ENCODE peak calls at places on chromosomes 7 and 10, in seven cellular contexts. X is tibial artery, G is esophagus squamous epithelium, C is body of pancreas, W is dorsolateral prefrontal cortex, J is left ventricle myocardium inferior, N is SK-N-SH. L is an unnamed sample.

GRCh38 chr10:100867564-100867963 is 45.2 kb upstream of the SLF2 start:
- DNase-seq in X (no peak), N (no peak), J (no peak), G (no peak), W (no peak), C (no peak), L (no peak)

GRCh38 chr10:34723746-34724145 is 91.3 kb downstream of the PARD3 start:
- DNase-seq in J (no peak), N (peak; percentile 47), W (no peak), G (no peak), X (peak; percentile 38), C (peak; percentile 66), L (peak; percentile 61)

GRCh38 chr7:38512704-38513103 is 118.5 kb downstream of the AMPH start:
- DNase-seq in X (no peak), N (no peak), C (no peak), W (no peak), G (no peak), J (no peak), L (no peak)

GRCh38 chr10:78623577-78624215 is 445.1 kb upstream of the ZMIZ1 start:
- DNase-seq in G (no peak), X (no peak), J (no peak), C (no peak), W (no peak), N (no peak), L (peak; percentile 62)

GRCh38 chr7:44375926-44376342 is 50.5 kb upstream of the CAMK2B start:
- DNase-seq in N (no peak), W (no peak), J (no peak), X (no peak), G (no peak), C (no peak), L (no peak)

GRCh38 chr10:48491422-48492139 is 113.3 kb downstream of the ARHGAP22 start:
- DNase-seq in X (no peak), G (no peak), N (no peak), J (no peak), C (no peak), W (no peak), L (no peak)

GRCh38 chr10:34254596-34254995 is 560.5 kb downstream of the PARD3 start:
- DNase-seq in W (no peak), N (peak; percentile 28), J (no peak), C (no peak), X (no peak), G (no peak), L (peak; percentile 7)

GRCh38 chr7:130960208-130960988 is 226.4 kb upstream of the KLF14 start:
- DNase-seq in N (no peak), W (no peak), J (no peak), C (no peak), X (no peak), G (peak; percentile 14), L (peak; percentile 98)

GRCh38 chr10:49187950-49188761 is at the start of gene TMEM273:
- DNase-seq in J (peak; percentile 83), X (peak; percentile 69), C (peak; percentile 33), N (no peak), G (peak; percentile 32), W (peak; percentile 77), L (no peak)

GRCh38 chr10:71323407-71323806 is 4.3 kb downstream of the SLC29A3 start:
- DNase-seq in X (no peak), C (no peak), G (no peak), N (peak; percentile 54), W (no peak), J (no peak), L (peak; percentile 26)

GRCh38 chr7:88801046-88801445 is 5.5 kb upstream of the TEX47 start:
- DNase-seq in G (no peak), N (no peak), X (no peak), C (no peak), W (no peak), J (no peak), L (no peak)

GRCh38 chr7:48962821-48963505 is 38.6 kb downstream of the CDC14C start:
- DNase-seq in X (no peak), G (no peak), C (no peak), J (peak; percentile 19), W (no peak), N (no peak), L (no peak)

GRCh38 chr7:64131696-64132095 is 75.3 kb upstream of the ZNF735 start:
- DNase-seq in W (no peak), J (no peak), N (no peak), X (no peak), C (no peak), G (no peak), L (no peak)

DNA sequence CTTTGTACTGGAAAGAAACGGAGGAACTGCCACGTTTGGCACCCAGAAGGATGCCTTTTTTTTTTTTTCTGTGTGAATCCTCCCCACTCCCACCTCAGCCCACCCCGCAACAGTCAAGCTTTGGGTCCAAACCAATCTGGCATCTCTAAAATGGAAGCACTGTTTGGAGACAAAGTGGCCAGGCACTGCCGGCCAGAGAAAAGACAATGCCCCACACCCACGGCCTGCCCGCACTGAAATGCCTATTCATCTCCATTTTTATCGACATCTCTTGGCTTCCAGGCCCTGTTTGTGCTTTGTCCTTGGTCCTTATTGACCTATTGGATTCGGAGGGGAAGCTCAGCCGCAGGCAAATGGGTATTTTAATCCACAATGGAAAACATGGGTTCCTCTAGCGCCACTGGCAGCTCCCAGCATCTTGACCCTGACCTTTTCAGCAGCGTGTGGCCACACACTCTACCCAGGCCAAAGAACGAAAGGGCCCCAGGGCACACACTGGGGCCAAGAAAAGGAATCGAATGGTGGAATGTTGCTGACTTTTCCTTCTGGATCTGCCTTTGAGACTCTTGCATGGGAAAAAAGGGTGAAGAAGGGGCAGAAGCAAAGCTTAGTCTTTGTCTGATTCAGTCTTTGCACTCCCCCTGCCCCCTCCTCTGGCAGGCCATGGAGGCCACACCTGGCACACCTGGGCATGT is 162.6 kb upstream of the CDCA7L start:
- DNase-seq in X (no peak), G (no peak), J (no peak), N (no peak), C (no peak), W (peak; percentile 85), L (no peak)
- TF ChIP-seq CTCF in X (no peak), G (no peak), J (no peak), N (no peak), C (no peak), W (no peak), L (no peak)

GRCh38 chr10:59905066-59905734 is 1.2 kb downstream of the CCDC6 start:
- DNase-seq in X (peak; percentile 35), C (peak; percentile 63), G (no peak), J (no peak), N (peak; percentile 70), W (no peak), L (no peak)
- TF ChIP-seq CTCF in X (no peak), C (no peak), G (no peak), J (no peak), N (no peak), W (no peak), L (no peak)

GRCh38 chr7:142556745-142557144 is 192.5 kb upstream of the PRSS1 start:
- DNase-seq in X (peak; percentile 49), C (peak; percentile 71), J (no peak), G (no peak), W (no peak), N (peak; percentile 25), L (peak; percentile 98)
- TF ChIP-seq CTCF in X (no peak), C (peak; percentile 31), J (no peak), G (peak; percentile 43), W (no peak), N (peak; percentile 50), L (peak; percentile 60)

DNA sequence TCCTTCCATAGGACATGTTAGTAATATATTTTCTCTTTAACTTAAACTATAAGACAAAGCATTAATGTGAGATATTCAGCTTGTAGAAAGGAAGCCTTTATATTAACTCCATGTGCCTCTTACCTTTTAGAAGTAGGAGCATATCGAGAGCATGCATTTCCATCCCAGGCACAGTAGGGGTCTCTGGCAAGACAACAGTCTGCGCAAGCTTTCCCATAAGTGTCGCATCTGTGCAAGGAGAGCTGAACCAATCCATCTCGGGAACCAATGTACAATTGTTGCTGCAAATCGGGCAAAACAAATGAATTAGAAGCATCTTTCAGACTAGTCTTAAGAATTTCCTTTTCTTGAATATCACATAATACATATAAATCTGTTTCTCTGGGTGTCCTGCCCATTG is 171.9 kb downstream of the SEMA3D start:
- DNase-seq in N (no peak), J (no peak), C (no peak), X (no peak), G (no peak), W (no peak), L (no peak)
- TF ChIP-seq CTCF in N (peak; percentile 15), J (no peak), C (no peak), X (no peak), G (no peak), W (no peak), L (no peak)

GRCh38 chr10:84194424-84195043 is at the start of gene CDHR1:
- DNase-seq in X (no peak), N (peak; percentile 86), G (no peak), J (peak; percentile 46), C (peak; percentile 25), W (no peak), L (no peak)
- TF ChIP-seq CTCF in X (no peak), N (no peak), G (no peak), J (no peak), C (no peak), W (no peak), L (no peak)

GRCh38 chr10:73911553-73912004 is 647 bp downstream of the PLAU start:
- DNase-seq in N (no peak), G (no peak), W (no peak), J (no peak), X (no peak), C (no peak), L (no peak)

GRCh38 chr10:73908853-73909611 is 1.9 kb upstream of the PLAU start:
- DNase-seq in X (peak; percentile 68), G (no peak), C (no peak), W (no peak), J (peak; percentile 33), N (no peak), L (peak; percentile 99)

GRCh38 chr10:73910764-73911552 is at the start of gene PLAU:
- DNase-seq in W (no peak), N (peak; percentile 86), X (peak; percentile 58), J (peak; percentile 60), G (no peak), C (peak; percentile 47), L (no peak)

GRCh38 chr10:73909716-73910115 is 1.2 kb upstream of the PLAU start:
- DNase-seq in J (no peak), X (no peak), W (no peak), C (no peak), G (no peak), N (no peak), L (no peak)

DNA sequence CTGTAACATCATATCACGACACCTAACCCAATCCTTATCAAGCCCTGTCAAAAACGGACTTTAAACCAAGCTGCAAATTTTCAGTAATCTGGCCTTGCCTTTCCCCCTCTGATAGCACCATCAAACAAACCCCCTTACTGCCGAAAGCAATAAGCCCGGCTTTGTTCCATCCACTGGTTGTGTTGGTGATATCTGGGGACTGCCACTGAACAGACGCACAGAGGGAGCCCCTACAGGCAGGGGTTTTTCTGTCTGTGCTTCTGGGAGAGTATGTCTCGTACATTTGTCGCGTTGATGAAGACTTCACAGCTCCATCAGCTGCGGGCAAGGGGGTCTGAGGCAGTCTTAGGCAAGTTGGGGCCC is 550 bp upstream of the PLAU start:
- DNase-seq in J (no peak), N (peak; percentile 56), G (no peak), X (no peak), W (no peak), C (no peak), L (no peak)
- TF ChIP-seq CTCF in J (no peak), N (no peak), G (no peak), X (no peak), W (no peak), C (no peak), L (no peak)

L was measured in HFFc6.